ENCODE peak calls at places on chromosome 11, in six cellular contexts. One of them, this sample, is unnamed.

GRCh38 chr11:6655020-6655789 is 404 bp downstream of the DCHS1 start:
- DNase-seq in endothelial cell: peak
- DNase-seq in RWPE1: no peak
- DNase-seq in stromal cell of bone marrow: no peak
- DNase-seq in activated naive CD8-positive, alpha-beta T cell treated with anti-CD3 and anti-CD28 coated beads, Interleukin-2, amount 50 U/mL, for 24 hours: peak
- DNase-seq in cardiac muscle cell: peak
- DNase-seq in this sample: no peak

GRCh38 chr11:29231586-29231985 is 785.2 kb downstream of the KCNA4 start:
- DNase-seq in RWPE1: no peak
- DNase-seq in stromal cell of bone marrow: no peak
- DNase-seq in cardiac muscle cell: no peak
- DNase-seq in endothelial cell: no peak
- DNase-seq in activated naive CD8-positive, alpha-beta T cell treated with anti-CD3 and anti-CD28 coated beads, Interleukin-2, amount 50 U/mL, for 24 hours: no peak
- DNase-seq in this sample: no peak

GRCh38 chr11:33191456-33191855 is 30.2 kb upstream of the CSTF3 start:
- DNase-seq in endothelial cell: no peak
- DNase-seq in RWPE1: no peak
- DNase-seq in activated naive CD8-positive, alpha-beta T cell treated with anti-CD3 and anti-CD28 coated beads, Interleukin-2, amount 50 U/mL, for 24 hours: no peak
- DNase-seq in stromal cell of bone marrow: no peak
- DNase-seq in cardiac muscle cell: no peak
- DNase-seq in this sample: no peak

GRCh38 chr11:13256216-13256615 is 21.4 kb upstream of the BMAL1 start:
- DNase-seq in stromal cell of bone marrow: peak
- DNase-seq in activated naive CD8-positive, alpha-beta T cell treated with anti-CD3 and anti-CD28 coated beads, Interleukin-2, amount 50 U/mL, for 24 hours: no peak
- DNase-seq in cardiac muscle cell: no peak
- DNase-seq in RWPE1: no peak
- DNase-seq in endothelial cell: no peak
- DNase-seq in this sample: peak

GRCh38 chr11:1152316-1153104 is 5.2 kb upstream of the MUC5AC start:
- DNase-seq in RWPE1: no peak
- DNase-seq in cardiac muscle cell: peak
- DNase-seq in stromal cell of bone marrow: no peak
- DNase-seq in activated naive CD8-positive, alpha-beta T cell treated with anti-CD3 and anti-CD28 coated beads, Interleukin-2, amount 50 U/mL, for 24 hours: peak
- DNase-seq in endothelial cell: no peak
- DNase-seq in this sample: peak

GRCh38 chr11:134578807-134579708 is 167.0 kb upstream of the B3GAT1 start:
- DNase-seq in stromal cell of bone marrow: no peak
- DNase-seq in endothelial cell: peak
- DNase-seq in cardiac muscle cell: no peak
- DNase-seq in RWPE1: no peak
- DNase-seq in activated naive CD8-positive, alpha-beta T cell treated with anti-CD3 and anti-CD28 coated beads, Interleukin-2, amount 50 U/mL, for 24 hours: no peak
- DNase-seq in this sample: no peak

GRCh38 chr11:32279672-32280071 is 155.7 kb downstream of the WT1 start:
- DNase-seq in RWPE1: no peak
- DNase-seq in stromal cell of bone marrow: no peak
- DNase-seq in endothelial cell: peak
- DNase-seq in activated naive CD8-positive, alpha-beta T cell treated with anti-CD3 and anti-CD28 coated beads, Interleukin-2, amount 50 U/mL, for 24 hours: no peak
- DNase-seq in cardiac muscle cell: no peak
- DNase-seq in this sample: no peak

GRCh38 chr11:67630943-67631331 is 1.2 kb upstream of the NUDT8 start:
- DNase-seq in cardiac muscle cell: no peak
- DNase-seq in activated naive CD8-positive, alpha-beta T cell treated with anti-CD3 and anti-CD28 coated beads, Interleukin-2, amount 50 U/mL, for 24 hours: no peak
- DNase-seq in stromal cell of bone marrow: no peak
- DNase-seq in endothelial cell: no peak
- DNase-seq in RWPE1: no peak
- DNase-seq in this sample: no peak

GRCh38 chr11:79762271-79762935 is 321.6 kb upstream of the TENM4 start:
- DNase-seq in activated naive CD8-positive, alpha-beta T cell treated with anti-CD3 and anti-CD28 coated beads, Interleukin-2, amount 50 U/mL, for 24 hours: no peak
- DNase-seq in RWPE1: no peak
- DNase-seq in cardiac muscle cell: no peak
- DNase-seq in stromal cell of bone marrow: no peak
- DNase-seq in endothelial cell: no peak
- DNase-seq in this sample: peak

This sample was measured in bronchial epithelial cell.